ENCODE peak calls at places on chromosomes 5 and 9, in four cellular contexts. L is T-helper 17 cell; A is activated CD4-positive, alpha-beta T cell treated with anti-CD3 and anti-CD28 coated beads, Interleukin-2, amount 50 U/mL, for 1 hour; Y is cardiac muscle cell. X is an unnamed sample.

GRCh38 chr5:32071351-32071944 is 102.7 kb downstream of the GOLPH3 start:
- DNase-seq in L (no peak), A (no peak), Y (no peak), X (peak)

GRCh38 chr9:121160025-121160424 is 41.6 kb downstream of the RAB14 start:
- DNase-seq in L (no peak), A (no peak), Y (no peak), X (no peak)

GRCh38 chr9:132505961-132506691 is 76.3 kb upstream of the BARHL1 start:
- DNase-seq in L (no peak), A (no peak), Y (no peak), X (no peak)

GRCh38 chr5:151696470-151697061 is 9.9 kb upstream of the SPARC start:
- DNase-seq in L (no peak), A (no peak), Y (no peak), X (peak)

GRCh38 chr9:121743441-121744001 is 92.1 kb downstream of the DAB2IP start:
- DNase-seq in L (no peak), A (no peak), Y (peak), X (peak)

GRCh38 chr9:91817493-91818225 is 132.4 kb downstream of the ROR2 start:
- DNase-seq in L (no peak), A (no peak), Y (no peak), X (no peak)

GRCh38 chr5:69489246-69489645 is 3.3 kb upstream of the OCLN start:
- DNase-seq in L (no peak), A (no peak), Y (no peak), X (no peak)

GRCh38 chr5:34523382-34523716 is 132.8 kb upstream of the RAI14 start:
- DNase-seq in L (no peak), A (no peak), Y (no peak), X (no peak)

GRCh38 chr9:79240774-79241173 is 331.0 kb upstream of the TLE4 start:
- DNase-seq in L (no peak), A (no peak), Y (no peak), X (no peak)

GRCh38 chr9:129178579-129178909 is 483 bp upstream of the IER5L start:
- DNase-seq in L (no peak), A (no peak), Y (no peak), X (no peak)

GRCh38 chr9:14924821-14925220 is 14.6 kb upstream of the FREM1 start:
- DNase-seq in L (no peak), A (no peak), Y (no peak), X (peak)

GRCh38 chr9:30075451-30076199 is 2308.8 kb upstream of the ACO1 start:
- DNase-seq in L (no peak), A (no peak), Y (no peak), X (no peak)

GRCh38 chr5:180084638-180085561 is 13.3 kb upstream of the RNF130 start:
- DNase-seq in L (no peak), A (no peak), Y (no peak), X (no peak)

GRCh38 chr9:116202219-116202912 is 48.8 kb downstream of the PAPPA start:
- DNase-seq in L (no peak), A (no peak), Y (no peak), X (no peak)

GRCh38 chr5:57598756-57599155 is 116.1 kb upstream of the ACTBL2 start:
- DNase-seq in L (no peak), A (no peak), Y (no peak), X (peak)

GRCh38 chr9:121283856-121284732 is 16.1 kb downstream of the GSN start:
- DNase-seq in L (no peak), A (no peak), Y (no peak), X (no peak)

GRCh38 chr5:149940941-149941644 is 3.5 kb downstream of the PDE6A start:
- DNase-seq in L (no peak), A (no peak), Y (no peak), X (no peak)

GRCh38 chr9:116271991-116272390 is 118.4 kb downstream of the PAPPA start:
- DNase-seq in L (no peak), A (no peak), Y (no peak), X (no peak)

GRCh38 chr5:159906957-159907356 is 9.3 kb upstream of the ADRA1B start:
- DNase-seq in L (no peak), A (no peak), Y (no peak), X (no peak)

GRCh38 chr5:134247411-134247810 is 21.5 kb upstream of the PPP2CA start:
- DNase-seq in L (no peak), A (no peak), Y (no peak), X (peak)

GRCh38 chr9:130858734-130859705 is 24.0 kb downstream of the ABL1 start:
- DNase-seq in L (no peak), A (no peak), Y (no peak), X (no peak)

GRCh38 chr9:69044226-69045219 is 9.0 kb downstream of the FXN start:
- DNase-seq in L (no peak), A (no peak), Y (peak), X (no peak)

GRCh38 chr5:82265052-82265451 is 13.1 kb downstream of the RPS23 start:
- DNase-seq in L (no peak), A (no peak), Y (no peak), X (peak)

GRCh38 chr5:105616599-105616998 is 2054.0 kb upstream of the NUDT12 start:
- DNase-seq in L (no peak), A (no peak), Y (no peak), X (no peak)

GRCh38 chr9:126057869-126058467 is 268.7 kb upstream of the MVB12B start:
- DNase-seq in L (no peak), A (no peak), Y (no peak), X (no peak)

GRCh38 chr9:135555203-135555602 is 6.4 kb upstream of the PAEP start:
- DNase-seq in L (no peak), A (no peak), Y (no peak), X (no peak)

GRCh38 chr5:34686762-34687268 is 30.7 kb downstream of the RAI14 start:
- DNase-seq in L (no peak), A (no peak), Y (peak), X (peak)

X was measured in AG09309.